ENCODE peak calls at places on chromosome 5, in five cellular contexts. Z is stimulated activated CD4-positive, alpha-beta T cell treated with anti-CD3 and anti-CD28 coated beads, Interleukin-12 subunit alpha, Interleukin-12 subunit beta, amount 100 ng/mL, for 4 hours; B is activated CD4-positive, CD25-positive, alpha-beta regulatory T cell; Q is stimulated activated CD8-positive, alpha-beta memory T cell treated with anti-CD3 and anti-CD28 coated beads, Interleukin-7, amount 100 ng/mL, for 24 hours; R is T-helper 9 cell. E is an unnamed sample.

GRCh38 chr5:115377468-115378217 is 81.2 kb upstream of the CCDC112 start:
- DNase-seq in B (no peak), R (no peak), Z (no peak), Q (no peak), E (no peak)

GRCh38 chr5:151134228-151134627 is 23.4 kb downstream of the ANXA6 start:
- DNase-seq in Q (no peak), R (no peak), B (no peak), Z (no peak), E (no peak)

GRCh38 chr5:1663186-1663585 is 136.5 kb downstream of the MRPL36 start:
- DNase-seq in Z (no peak), B (no peak), Q (no peak), R (no peak), E (no peak)

GRCh38 chr5:164052536-164053090 is 547.2 kb downstream of the MAT2B start:
- DNase-seq in Q (no peak), R (no peak), B (no peak), Z (no peak), E (no peak)

GRCh38 chr5:102536323-102536928 is 37.6 kb upstream of the SLCO6A1 start:
- DNase-seq in Q (no peak), Z (no peak), R (no peak), B (no peak), E (no peak)

GRCh38 chr5:170809551-170809950 is 26.0 kb downstream of the GABRP start:
- DNase-seq in Q (no peak), B (no peak), Z (no peak), R (no peak), E (no peak)

GRCh38 chr5:138824924-138825863 is 49.9 kb downstream of the LRRTM2 start:
- DNase-seq in Q (no peak), Z (no peak), R (no peak), B (no peak), E (peak; percentile 16)

GRCh38 chr5:133370281-133370890 is 242.0 kb downstream of the FSTL4 start:
- DNase-seq in R (no peak), Z (no peak), B (no peak), Q (no peak), E (no peak)

GRCh38 chr5:54900906-54901725 is 84.3 kb downstream of the ESM1 start:
- DNase-seq in R (no peak), B (no peak), Z (no peak), Q (no peak), E (no peak)

GRCh38 chr5:40376566-40376965 is 303.1 kb upstream of the PTGER4 start:
- DNase-seq in R (no peak), B (no peak), Z (no peak), Q (no peak), E (no peak)

GRCh38 chr5:137563646-137564474 is 64.7 kb upstream of the SPOCK1 start:
- DNase-seq in Q (no peak), R (no peak), Z (no peak), B (no peak), E (no peak)

GRCh38 chr5:65103674-65104035 is 334.9 kb downstream of the CWC27 start:
- DNase-seq in Q (no peak), B (no peak), Z (no peak), R (no peak), E (no peak)

GRCh38 chr5:142316681-142317080 is 8.1 kb downstream of the SPRY4 start:
- DNase-seq in B (no peak), R (no peak), Z (no peak), Q (no peak), E (no peak)

GRCh38 chr5:180289966-180290365 is 1.9 kb downstream of the MAPK9 start:
- DNase-seq in B (no peak), Z (no peak), R (no peak), Q (no peak), E (no peak)

GRCh38 chr5:7876867-7877266 is 7.9 kb downstream of the MTRR start:
- DNase-seq in Z (no peak), R (no peak), Q (no peak), B (no peak), E (no peak)

GRCh38 chr5:34627794-34628193 is 28.3 kb upstream of the RAI14 start:
- DNase-seq in Z (no peak), Q (no peak), B (no peak), R (no peak), E (no peak)